ENCODE peak calls at places on chromosomes 11 and 22, in four cellular contexts. One of them, this sample, is unnamed.

GRCh38 chr11:57779275-57779674 is 17.7 kb downstream of the CTNND1 start:
- DNase-seq in H7: no peak
- DNase-seq in right lobe of liver: no peak
- DNase-seq in lower leg skin: no peak
- DNase-seq in this sample: no peak

GRCh38 chr22:20728523-20729190 is 45.3 kb upstream of the SERPIND1 start:
- DNase-seq in right lobe of liver: no peak
- DNase-seq in lower leg skin: no peak
- DNase-seq in H7: no peak
- DNase-seq in this sample: no peak

GRCh38 chr11:44519989-44520737 is 45.3 kb upstream of the CD82 start:
- DNase-seq in H7: no peak
- DNase-seq in lower leg skin: no peak
- DNase-seq in right lobe of liver: no peak
- DNase-seq in this sample: no peak

GRCh38 chr11:56845121-56845732 is 96.7 kb upstream of the OR9G4 start:
- DNase-seq in right lobe of liver: peak
- DNase-seq in H7: no peak
- DNase-seq in lower leg skin: no peak
- DNase-seq in this sample: no peak

GRCh38 chr22:19325296-19325950 is 33.9 kb upstream of the CLTCL1 start:
- DNase-seq in right lobe of liver: no peak
- DNase-seq in lower leg skin: no peak
- DNase-seq in H7: no peak
- DNase-seq in this sample: no peak

GRCh38 chr11:2836335-2837095 is 49.1 kb downstream of the CDKN1C start:
- DNase-seq in lower leg skin: no peak
- DNase-seq in H7: no peak
- DNase-seq in right lobe of liver: no peak
- DNase-seq in this sample: no peak

GRCh38 chr22:18060646-18061620 is 16.9 kb upstream of the PEX26 start:
- DNase-seq in right lobe of liver: peak
- DNase-seq in lower leg skin: no peak
- DNase-seq in H7: no peak
- DNase-seq in this sample: no peak

GRCh38 chr22:36373258-36373579 is 14.5 kb downstream of the MYH9 start:
- DNase-seq in right lobe of liver: peak
- DNase-seq in lower leg skin: peak
- DNase-seq in H7: peak
- DNase-seq in this sample: peak

GRCh38 chr11:65591939-65592814 is 3.4 kb downstream of the KCNK7 start:
- DNase-seq in right lobe of liver: peak
- DNase-seq in lower leg skin: no peak
- DNase-seq in H7: peak
- DNase-seq in this sample: no peak

GRCh38 chr11:7514099-7514725 is 413 bp downstream of the PPFIBP2 start:
- DNase-seq in H7: peak
- DNase-seq in lower leg skin: peak
- DNase-seq in right lobe of liver: peak
- DNase-seq in this sample: peak

GRCh38 chr11:64180871-64181270 is 5.1 kb upstream of the STIP1 start:
- DNase-seq in lower leg skin: no peak
- DNase-seq in H7: no peak
- DNase-seq in right lobe of liver: no peak
- DNase-seq in this sample: no peak

GRCh38 chr11:64181506-64182411 is 4.2 kb upstream of the STIP1 start:
- DNase-seq in right lobe of liver: peak
- DNase-seq in H7: peak
- DNase-seq in lower leg skin: peak
- DNase-seq in this sample: peak

GRCh38 chr11:64186205-64187165 is 514 bp downstream of the STIP1 start:
- DNase-seq in lower leg skin: no peak
- DNase-seq in right lobe of liver: no peak
- DNase-seq in H7: no peak
- DNase-seq in this sample: no peak

GRCh38 chr11:64185323-64186204 is at the start of gene STIP1:
- DNase-seq in lower leg skin: peak
- DNase-seq in right lobe of liver: peak
- DNase-seq in H7: peak
- DNase-seq in this sample: peak

DNA sequence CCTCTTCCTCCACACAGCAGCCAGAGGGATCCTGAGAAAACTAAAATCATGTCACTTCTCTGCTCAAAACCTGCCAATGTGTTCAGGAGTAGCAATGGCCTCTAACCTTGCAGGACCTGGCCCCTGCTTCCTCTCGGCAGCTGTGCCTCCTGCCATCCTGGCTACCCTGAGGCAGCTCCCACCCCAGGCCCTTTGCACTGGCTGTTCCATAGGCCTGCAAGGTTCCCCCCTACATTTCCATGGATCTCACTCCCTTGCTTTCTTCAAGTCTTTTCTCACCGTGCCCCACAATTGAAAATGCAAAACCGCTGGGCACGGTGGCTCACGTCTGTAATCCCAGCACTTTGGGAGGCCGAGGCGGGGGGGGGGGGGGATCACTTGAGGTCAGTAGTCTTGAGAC is 2.1 kb upstream of the STIP1 start:
- DNase-seq in H7: no peak
- DNase-seq in right lobe of liver: no peak
- DNase-seq in lower leg skin: no peak
- DNase-seq in this sample: no peak
- H3K4me3 ChIP-seq in H7: no peak
- H3K4me3 ChIP-seq in right lobe of liver: no peak
- H3K4me3 ChIP-seq in lower leg skin: no peak
- H3K4me3 ChIP-seq in this sample: no peak

GRCh38 chr22:32745251-32745995 is 56.1 kb upstream of the TIMP3 start:
- DNase-seq in H7: no peak
- DNase-seq in right lobe of liver: no peak
- DNase-seq in lower leg skin: peak
- DNase-seq in this sample: no peak
- H3K4me3 ChIP-seq in H7: no peak
- H3K4me3 ChIP-seq in right lobe of liver: no peak
- H3K4me3 ChIP-seq in lower leg skin: no peak
- H3K4me3 ChIP-seq in this sample: peak

DNA sequence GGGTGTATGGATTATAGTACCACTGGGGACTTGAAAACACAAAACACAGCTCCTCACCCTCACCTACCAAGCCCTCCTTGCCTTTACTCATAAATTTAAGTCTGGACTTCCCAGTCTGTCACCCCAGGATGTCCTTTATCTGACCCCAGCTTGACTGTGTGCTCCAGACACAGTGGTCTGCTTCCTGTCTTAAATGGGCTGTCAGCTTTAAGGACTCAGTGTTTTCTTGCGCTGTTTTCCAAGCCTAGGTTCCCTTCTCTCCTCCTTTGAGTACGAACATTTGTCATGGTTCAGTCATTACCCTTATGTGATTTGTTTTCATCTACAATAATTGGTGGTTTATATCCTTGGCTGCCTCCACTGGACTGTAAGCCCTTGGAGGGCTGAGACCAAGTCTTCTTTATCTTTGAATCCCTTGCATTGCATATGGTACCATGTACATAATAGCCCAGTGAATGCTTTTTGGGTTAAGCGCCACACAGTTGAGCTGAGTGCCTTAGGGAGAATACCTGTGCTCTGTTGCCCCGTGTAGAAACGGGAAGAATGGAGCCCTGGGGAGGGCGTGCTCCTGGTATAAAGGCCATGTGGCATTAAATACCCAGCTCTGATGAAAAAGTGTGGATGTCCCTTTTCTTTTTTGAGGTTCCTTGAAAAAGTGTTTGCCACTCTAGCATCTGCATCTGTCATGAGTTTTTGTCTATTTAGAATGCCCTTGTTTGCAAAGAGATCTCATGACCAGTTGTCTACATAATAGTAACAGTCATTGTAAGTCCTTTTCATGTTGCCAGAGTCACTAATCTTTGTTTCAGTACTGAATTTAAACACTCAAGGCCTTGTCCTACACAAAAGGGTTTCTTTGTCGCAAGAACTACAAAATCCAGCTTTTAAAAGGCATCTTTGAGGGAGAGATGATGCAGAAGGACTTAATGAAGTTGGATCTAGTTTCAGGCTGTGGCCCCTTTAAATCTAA is 14.0 kb downstream of the PANX1 start:
- DNase-seq in H7: no peak
- DNase-seq in lower leg skin: no peak
- DNase-seq in right lobe of liver: no peak
- DNase-seq in this sample: no peak
- H3K4me3 ChIP-seq in H7: no peak
- H3K4me3 ChIP-seq in lower leg skin: no peak
- H3K4me3 ChIP-seq in right lobe of liver: no peak
- H3K4me3 ChIP-seq in this sample: no peak

DNA sequence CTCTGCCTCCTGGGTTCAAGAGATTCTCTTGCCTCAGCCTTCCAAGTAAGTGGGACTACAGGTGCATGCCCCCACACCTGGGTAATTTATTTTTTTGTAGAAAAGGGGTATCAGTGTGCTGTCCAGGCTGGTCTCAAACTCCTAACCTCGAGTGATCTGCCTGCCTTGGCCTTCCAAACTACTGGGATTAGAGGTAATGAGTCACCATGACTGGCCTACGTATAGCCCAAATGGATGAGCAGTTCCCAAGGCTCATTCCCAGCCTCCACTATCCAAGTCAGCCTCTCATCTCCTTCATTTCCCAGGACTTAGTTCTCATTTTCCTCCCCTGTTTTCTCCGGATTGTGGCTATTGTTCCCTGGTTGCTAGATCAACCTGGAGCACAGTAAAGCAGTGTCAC is 5.6 kb downstream of the CCT8L2 start:
- DNase-seq in H7: no peak
- DNase-seq in lower leg skin: no peak
- DNase-seq in right lobe of liver: no peak
- DNase-seq in this sample: no peak
- H3K4me3 ChIP-seq in H7: no peak
- H3K4me3 ChIP-seq in lower leg skin: no peak
- H3K4me3 ChIP-seq in right lobe of liver: no peak
- H3K4me3 ChIP-seq in this sample: no peak

GRCh38 chr11:47377571-47378010 is 756 bp downstream of the SPI1 start:
- DNase-seq in right lobe of liver: peak
- DNase-seq in H7: no peak
- DNase-seq in lower leg skin: no peak
- DNase-seq in this sample: no peak
- H3K4me3 ChIP-seq in right lobe of liver: peak
- H3K4me3 ChIP-seq in H7: no peak
- H3K4me3 ChIP-seq in lower leg skin: peak
- H3K4me3 ChIP-seq in this sample: peak

DNA sequence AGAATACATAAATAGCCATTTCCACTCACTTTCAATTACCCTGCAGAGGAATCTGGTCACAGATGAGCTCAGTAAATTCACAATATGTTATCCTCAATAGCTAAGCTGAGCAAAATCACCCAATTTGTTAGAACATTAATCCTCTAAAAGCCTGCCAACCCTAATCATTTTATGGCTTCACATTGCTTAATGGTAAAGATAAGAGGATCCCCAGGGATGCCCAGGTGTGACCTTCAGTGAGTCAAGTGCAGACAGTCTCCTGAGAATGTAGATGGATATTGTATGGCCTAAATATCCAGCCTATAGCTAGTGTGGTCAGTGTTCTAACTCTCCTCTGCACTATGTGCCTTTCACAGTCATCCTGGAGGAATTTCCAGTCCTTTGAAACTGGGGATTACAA is 50.1 kb downstream of the FAM76B start:
- DNase-seq in right lobe of liver: no peak
- DNase-seq in H7: no peak
- DNase-seq in lower leg skin: no peak
- DNase-seq in this sample: no peak
- H3K4me3 ChIP-seq in right lobe of liver: no peak
- H3K4me3 ChIP-seq in H7: no peak
- H3K4me3 ChIP-seq in lower leg skin: no peak
- H3K4me3 ChIP-seq in this sample: no peak

DNA sequence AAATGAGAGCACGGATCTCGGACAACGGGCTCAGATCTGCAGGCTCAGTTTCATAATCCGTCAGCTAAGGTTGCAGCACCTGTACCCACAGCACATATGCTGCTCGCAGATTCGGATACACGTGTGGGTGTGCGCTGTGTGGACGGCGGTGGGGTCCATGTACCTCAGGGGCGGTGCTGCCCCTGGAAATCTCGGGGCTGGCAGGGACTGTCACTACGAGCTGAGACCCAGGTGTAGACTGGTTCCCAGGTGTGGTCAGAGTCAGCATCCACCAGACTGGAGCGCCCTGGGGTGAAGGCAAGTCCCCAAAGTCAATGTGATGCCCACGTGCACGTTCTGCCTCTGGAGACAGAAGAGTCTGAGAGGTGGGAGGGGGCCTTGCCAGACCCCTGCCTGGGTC is 989.3 kb downstream of the BRD1 start:
- DNase-seq in lower leg skin: no peak
- DNase-seq in right lobe of liver: peak
- DNase-seq in H7: no peak
- DNase-seq in this sample: no peak
- H3K4me3 ChIP-seq in lower leg skin: no peak
- H3K4me3 ChIP-seq in right lobe of liver: no peak
- H3K4me3 ChIP-seq in H7: no peak
- H3K4me3 ChIP-seq in this sample: no peak

DNA sequence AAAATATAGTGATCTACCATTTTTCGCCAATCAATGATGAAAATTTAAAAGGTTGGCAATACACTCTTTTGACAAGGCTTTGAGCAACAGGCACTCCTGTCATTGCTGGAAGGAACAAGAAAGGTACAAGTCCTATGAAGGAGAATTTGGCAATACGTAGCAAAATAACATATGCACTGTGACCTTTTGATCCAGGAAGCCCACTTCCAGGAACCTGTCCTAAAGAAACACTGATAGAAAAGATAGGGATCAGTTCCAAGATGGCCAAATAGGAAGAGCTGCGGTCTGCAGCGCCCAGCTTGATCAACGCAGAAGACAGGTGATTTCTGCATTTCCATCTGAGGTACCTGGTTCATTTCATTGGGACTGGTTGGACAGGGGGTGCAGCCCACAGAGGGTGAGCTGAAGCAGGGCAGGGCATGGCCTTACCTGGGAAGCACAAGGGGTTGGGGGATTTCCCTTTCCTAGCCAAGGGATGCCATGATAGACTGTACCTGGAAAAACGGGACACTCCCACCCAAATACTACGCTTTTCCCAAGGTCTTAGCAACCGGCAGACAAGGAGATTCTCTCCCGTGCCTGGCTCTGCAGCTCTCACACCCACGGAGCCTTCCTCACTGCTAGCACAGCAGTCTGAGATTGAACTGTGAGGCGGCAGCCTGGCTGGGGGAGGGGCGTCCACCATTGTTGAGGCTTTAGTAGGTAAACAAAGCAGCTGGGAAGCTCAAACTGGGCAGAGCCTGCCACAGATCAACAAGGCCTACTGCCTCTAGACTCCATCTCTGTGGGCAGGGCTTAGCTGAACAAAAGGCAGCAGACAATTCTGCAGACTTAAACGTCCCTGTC is 69.7 kb upstream of the GALNT18 start:
- DNase-seq in H7: no peak
- DNase-seq in lower leg skin: no peak
- DNase-seq in right lobe of liver: no peak
- DNase-seq in this sample: no peak
- H3K4me3 ChIP-seq in H7: no peak
- H3K4me3 ChIP-seq in lower leg skin: no peak
- H3K4me3 ChIP-seq in right lobe of liver: no peak
- H3K4me3 ChIP-seq in this sample: no peak

GRCh38 chr22:33737662-33738061 is 182.6 kb downstream of the LARGE1 start:
- DNase-seq in lower leg skin: no peak
- DNase-seq in right lobe of liver: no peak
- DNase-seq in H7: no peak
- DNase-seq in this sample: no peak
- H3K4me3 ChIP-seq in lower leg skin: no peak
- H3K4me3 ChIP-seq in right lobe of liver: no peak
- H3K4me3 ChIP-seq in H7: no peak
- H3K4me3 ChIP-seq in this sample: no peak